ENCODE peak calls at places on chromosomes 3 and 15, in seven cellular contexts. One of them, this sample, is unnamed.

GRCh38 chr3:156681003-156681402 is 6.6 kb downstream of the TIPARP start:
- DNase-seq in lower lobe of right lung: no peak
- DNase-seq in PC-9: peak; percentile 62
- DNase-seq in iPS DF 6.9: no peak
- DNase-seq in tibial artery: no peak
- DNase-seq in PC-3: peak; percentile 88
- DNase-seq in neural progenitor cell: peak; percentile 25
- DNase-seq in this sample: peak; percentile 68

GRCh38 chr3:171190668-171191067 is 164.1 kb upstream of the SLC2A2 start:
- DNase-seq in PC-3: peak; percentile 82
- DNase-seq in neural progenitor cell: no peak
- DNase-seq in tibial artery: no peak
- DNase-seq in lower lobe of right lung: no peak
- DNase-seq in iPS DF 6.9: no peak
- DNase-seq in PC-9: no peak
- DNase-seq in this sample: no peak

GRCh38 chr3:139353920-139354556 is 10.2 kb downstream of the MRPS22 start:
- DNase-seq in PC-9: peak; percentile 25
- DNase-seq in PC-3: peak; percentile 70
- DNase-seq in iPS DF 6.9: no peak
- DNase-seq in tibial artery: no peak
- DNase-seq in neural progenitor cell: peak; percentile 64
- DNase-seq in lower lobe of right lung: no peak
- DNase-seq in this sample: peak; percentile 46

GRCh38 chr3:64268926-64269325 is 43.7 kb upstream of the PRICKLE2 start:
- DNase-seq in PC-9: no peak
- DNase-seq in neural progenitor cell: no peak
- DNase-seq in PC-3: no peak
- DNase-seq in tibial artery: no peak
- DNase-seq in iPS DF 6.9: no peak
- DNase-seq in lower lobe of right lung: no peak
- DNase-seq in this sample: no peak

GRCh38 chr3:129365296-129365695 is 63.1 kb downstream of the EFCAB12 start:
- DNase-seq in lower lobe of right lung: no peak
- DNase-seq in neural progenitor cell: no peak
- DNase-seq in iPS DF 6.9: no peak
- DNase-seq in PC-3: no peak
- DNase-seq in PC-9: no peak
- DNase-seq in tibial artery: no peak
- DNase-seq in this sample: no peak

GRCh38 chr3:161035711-161036110 is 69.4 kb downstream of the B3GALNT1 start:
- DNase-seq in tibial artery: no peak
- DNase-seq in iPS DF 6.9: no peak
- DNase-seq in PC-3: no peak
- DNase-seq in neural progenitor cell: no peak
- DNase-seq in lower lobe of right lung: no peak
- DNase-seq in PC-9: no peak
- DNase-seq in this sample: no peak

GRCh38 chr3:113148307-113148703 is 63.1 kb upstream of the BOC start:
- DNase-seq in neural progenitor cell: no peak
- DNase-seq in iPS DF 6.9: no peak
- DNase-seq in lower lobe of right lung: no peak
- DNase-seq in PC-9: peak; percentile 68
- DNase-seq in tibial artery: no peak
- DNase-seq in PC-3: peak; percentile 73
- DNase-seq in this sample: no peak

GRCh38 chr3:127786358-127787070 is 35.8 kb downstream of the MGLL start:
- DNase-seq in tibial artery: peak; percentile 70
- DNase-seq in PC-9: no peak
- DNase-seq in neural progenitor cell: peak; percentile 27
- DNase-seq in PC-3: no peak
- DNase-seq in lower lobe of right lung: peak; percentile 73
- DNase-seq in iPS DF 6.9: no peak
- DNase-seq in this sample: no peak

GRCh38 chr15:99180287-99180962 is 69.0 kb downstream of the TTC23 start:
- DNase-seq in PC-3: no peak
- DNase-seq in PC-9: no peak
- DNase-seq in lower lobe of right lung: no peak
- DNase-seq in iPS DF 6.9: no peak
- DNase-seq in neural progenitor cell: no peak
- DNase-seq in tibial artery: no peak
- DNase-seq in this sample: no peak

GRCh38 chr3:10453764-10454163 is 51.6 kb downstream of the ATP2B2 start:
- DNase-seq in iPS DF 6.9: no peak
- DNase-seq in tibial artery: no peak
- DNase-seq in PC-3: no peak
- DNase-seq in lower lobe of right lung: no peak
- DNase-seq in neural progenitor cell: no peak
- DNase-seq in PC-9: no peak
- DNase-seq in this sample: no peak

GRCh38 chr3:154151969-154152368 is 30.8 kb downstream of the ARHGEF26 start:
- DNase-seq in PC-9: no peak
- DNase-seq in neural progenitor cell: no peak
- DNase-seq in iPS DF 6.9: no peak
- DNase-seq in PC-3: peak; percentile 69
- DNase-seq in tibial artery: no peak
- DNase-seq in lower lobe of right lung: no peak
- DNase-seq in this sample: no peak

GRCh38 chr3:40387001-40387894 is at the start of gene ENTPD3:
- DNase-seq in PC-9: peak; percentile 41
- DNase-seq in neural progenitor cell: peak; percentile 66
- DNase-seq in iPS DF 6.9: peak; percentile 45
- DNase-seq in tibial artery: no peak
- DNase-seq in lower lobe of right lung: peak; percentile 78
- DNase-seq in PC-3: peak; percentile 68
- DNase-seq in this sample: no peak

GRCh38 chr3:70832035-70832795 is 519.8 kb upstream of the MDFIC2 start:
- DNase-seq in PC-9: no peak
- DNase-seq in lower lobe of right lung: no peak
- DNase-seq in iPS DF 6.9: no peak
- DNase-seq in neural progenitor cell: no peak
- DNase-seq in tibial artery: peak; percentile 52
- DNase-seq in PC-3: peak; percentile 48
- DNase-seq in this sample: no peak

GRCh38 chr3:4721511-4721911 is 228.4 kb downstream of the ITPR1 start:
- DNase-seq in tibial artery: no peak
- DNase-seq in PC-9: peak; percentile 25
- DNase-seq in lower lobe of right lung: no peak
- DNase-seq in PC-3: peak; percentile 50
- DNase-seq in neural progenitor cell: no peak
- DNase-seq in iPS DF 6.9: no peak
- DNase-seq in this sample: no peak

GRCh38 chr3:179450901-179451334 is 352 bp downstream of the GNB4 start:
- DNase-seq in neural progenitor cell: peak; percentile 45
- DNase-seq in PC-3: no peak
- DNase-seq in iPS DF 6.9: no peak
- DNase-seq in lower lobe of right lung: no peak
- DNase-seq in PC-9: no peak
- DNase-seq in tibial artery: peak; percentile 29
- DNase-seq in this sample: peak; percentile 33

GRCh38 chr3:65854606-65855304 is 184.0 kb downstream of the MAGI1 start:
- DNase-seq in iPS DF 6.9: no peak
- DNase-seq in PC-9: peak; percentile 62
- DNase-seq in neural progenitor cell: no peak
- DNase-seq in lower lobe of right lung: no peak
- DNase-seq in tibial artery: no peak
- DNase-seq in PC-3: peak; percentile 27
- DNase-seq in this sample: no peak

GRCh38 chr15:82647835-82648256 is 683 bp upstream of the CPEB1 start:
- DNase-seq in PC-9: no peak
- DNase-seq in neural progenitor cell: peak; percentile 60
- DNase-seq in iPS DF 6.9: no peak
- DNase-seq in tibial artery: no peak
- DNase-seq in PC-3: no peak
- DNase-seq in lower lobe of right lung: peak; percentile 49
- DNase-seq in this sample: peak; percentile 85

GRCh38 chr15:86813892-86814291 is 734.2 kb downstream of the AGBL1 start:
- DNase-seq in lower lobe of right lung: no peak
- DNase-seq in PC-3: no peak
- DNase-seq in PC-9: no peak
- DNase-seq in tibial artery: no peak
- DNase-seq in iPS DF 6.9: no peak
- DNase-seq in neural progenitor cell: no peak
- DNase-seq in this sample: no peak

GRCh38 chr15:49558924-49559323 is 61.7 kb downstream of the FAM227B start:
- DNase-seq in neural progenitor cell: no peak
- DNase-seq in iPS DF 6.9: no peak
- DNase-seq in lower lobe of right lung: no peak
- DNase-seq in PC-3: no peak
- DNase-seq in tibial artery: no peak
- DNase-seq in PC-9: no peak
- DNase-seq in this sample: no peak

GRCh38 chr3:151537751-151538150 is 76.9 kb upstream of the IGSF10 start:
- DNase-seq in iPS DF 6.9: no peak
- DNase-seq in neural progenitor cell: no peak
- DNase-seq in PC-9: no peak
- DNase-seq in PC-3: no peak
- DNase-seq in tibial artery: no peak
- DNase-seq in lower lobe of right lung: no peak
- DNase-seq in this sample: no peak

GRCh38 chr3:110506890-110507289 is 564.7 kb upstream of the NECTIN3 start:
- DNase-seq in tibial artery: no peak
- DNase-seq in PC-3: no peak
- DNase-seq in lower lobe of right lung: no peak
- DNase-seq in PC-9: no peak
- DNase-seq in iPS DF 6.9: no peak
- DNase-seq in neural progenitor cell: no peak
- DNase-seq in this sample: no peak

GRCh38 chr15:69914960-69915359 is 182.8 kb downstream of the TLE3 start:
- DNase-seq in tibial artery: no peak
- DNase-seq in neural progenitor cell: no peak
- DNase-seq in iPS DF 6.9: no peak
- DNase-seq in lower lobe of right lung: no peak
- DNase-seq in PC-9: no peak
- DNase-seq in PC-3: no peak
- DNase-seq in this sample: no peak
- H3K27me3 ChIP-seq in tibial artery: no peaks in the 10 kb centered on the region
- H3K27me3 ChIP-seq in neural progenitor cell: peaks cover 51% of the 10 kb centered on the region
- H3K27me3 ChIP-seq in iPS DF 6.9: no peaks in the 10 kb centered on the region
- H3K27me3 ChIP-seq in lower lobe of right lung: no peaks in the 10 kb centered on the region
- H3K27me3 ChIP-seq in PC-9: no peaks in the 10 kb centered on the region
- H3K27me3 ChIP-seq in PC-3: peaks cover 24% of the 10 kb centered on the region
- H3K27me3 ChIP-seq in this sample: peaks cover 6% of the 10 kb centered on the region

DNA sequence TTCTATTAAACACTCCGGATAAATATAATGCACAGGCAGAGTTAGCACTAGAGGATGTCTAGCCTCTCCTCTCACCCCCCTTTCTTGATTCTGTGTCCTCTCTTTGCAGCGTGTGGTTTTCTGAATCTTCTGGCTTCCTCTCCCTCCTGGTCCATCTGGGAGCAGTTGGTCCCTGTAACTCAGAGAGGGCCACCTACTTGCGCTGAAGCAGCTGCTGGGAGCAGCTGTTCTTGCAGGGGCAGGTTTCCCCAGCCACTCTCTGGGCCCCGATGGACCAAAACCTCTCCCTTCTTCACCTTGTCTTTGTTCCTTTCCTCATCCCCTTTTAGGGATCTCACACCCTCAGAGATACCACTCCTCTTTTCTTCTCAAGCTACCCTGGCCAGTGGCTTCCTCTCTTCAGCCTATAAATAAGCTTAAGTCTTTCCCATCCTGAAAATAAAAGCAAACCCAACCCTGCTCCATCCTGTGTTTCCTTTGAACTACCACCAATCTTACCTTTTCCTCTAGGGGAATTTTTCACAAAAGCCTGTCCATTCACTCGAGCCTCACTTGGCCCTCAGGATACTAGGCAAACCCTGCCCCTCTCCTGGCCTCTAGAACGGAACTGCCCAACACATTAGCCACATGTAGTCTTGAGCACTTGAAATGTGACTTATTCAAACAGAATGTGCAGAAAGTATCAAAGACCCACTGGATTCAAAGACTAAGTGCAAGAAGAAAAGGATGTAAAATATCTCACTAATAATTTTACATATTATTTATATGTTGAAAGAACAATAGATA is 59.7 kb downstream of the STARD5 start:
- DNase-seq in lower lobe of right lung: no peak
- DNase-seq in iPS DF 6.9: no peak
- DNase-seq in PC-3: no peak
- DNase-seq in neural progenitor cell: no peak
- DNase-seq in PC-9: no peak
- DNase-seq in tibial artery: no peak
- DNase-seq in this sample: no peak
- H3K4me3 ChIP-seq in lower lobe of right lung: no peak overlapping the region
- H3K4me3 ChIP-seq in iPS DF 6.9: no peak overlapping the region
- H3K4me3 ChIP-seq in PC-3: no peak overlapping the region
- H3K4me3 ChIP-seq in neural progenitor cell: no peak overlapping the region
- H3K4me3 ChIP-seq in PC-9: no peak overlapping the region
- H3K4me3 ChIP-seq in tibial artery: no peak overlapping the region
- H3K4me3 ChIP-seq in this sample: no peak overlapping the region

DNA sequence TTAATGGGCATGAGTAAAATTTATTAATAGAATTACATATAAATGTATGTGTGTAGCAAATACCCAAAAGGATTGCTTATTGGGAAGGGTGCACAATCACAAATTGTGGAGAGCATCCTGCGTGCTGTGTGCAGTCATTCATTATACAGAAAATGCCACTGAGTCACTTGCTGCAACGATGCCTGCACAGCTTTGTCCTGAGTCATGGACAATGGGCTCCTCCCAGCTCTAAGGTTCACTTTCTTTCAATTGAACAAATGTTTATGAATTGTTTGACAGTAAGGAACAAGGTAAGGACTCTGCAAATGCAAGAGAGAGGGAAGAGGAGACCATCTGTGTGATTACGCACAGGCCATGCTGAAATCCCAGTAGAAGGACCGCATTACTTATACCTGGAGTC is 18.7 kb downstream of the CFAP161 start:
- DNase-seq in PC-9: no peak
- DNase-seq in iPS DF 6.9: no peak
- DNase-seq in PC-3: no peak
- DNase-seq in tibial artery: no peak
- DNase-seq in lower lobe of right lung: no peak
- DNase-seq in neural progenitor cell: no peak
- DNase-seq in this sample: no peak
- H3K4me1 ChIP-seq in PC-9: no peaks in the 10 kb centered on the region
- H3K4me1 ChIP-seq in iPS DF 6.9: no peaks in the 10 kb centered on the region
- H3K4me1 ChIP-seq in PC-3: no peaks in the 10 kb centered on the region
- H3K4me1 ChIP-seq in tibial artery: no peaks in the 10 kb centered on the region
- H3K4me1 ChIP-seq in lower lobe of right lung: peaks cover 15% of the 10 kb centered on the region
- H3K4me1 ChIP-seq in neural progenitor cell: no peaks in the 10 kb centered on the region
- H3K4me1 ChIP-seq in this sample: no peaks in the 10 kb centered on the region

GRCh38 chr15:75695634-75696302 is 16.9 kb downstream of the CSPG4 start:
- DNase-seq in neural progenitor cell: no peak
- DNase-seq in PC-9: no peak
- DNase-seq in PC-3: no peak
- DNase-seq in tibial artery: no peak
- DNase-seq in iPS DF 6.9: no peak
- DNase-seq in lower lobe of right lung: no peak
- DNase-seq in this sample: no peak
- H3K27me3 ChIP-seq in neural progenitor cell: no peaks in the 10 kb centered on the region
- H3K27me3 ChIP-seq in PC-9: no peaks in the 10 kb centered on the region
- H3K27me3 ChIP-seq in PC-3: no peaks in the 10 kb centered on the region
- H3K27me3 ChIP-seq in tibial artery: no peaks in the 10 kb centered on the region
- H3K27me3 ChIP-seq in iPS DF 6.9: no peaks in the 10 kb centered on the region
- H3K27me3 ChIP-seq in lower lobe of right lung: no peaks in the 10 kb centered on the region
- H3K27me3 ChIP-seq in this sample: no peaks in the 10 kb centered on the region